ENCODE peak calls at places on chromosomes 5 and 9, in four cellular contexts. K is fibroblast of lung, I is PC-3, J is SK-N-SH. V is an unnamed sample.

GRCh38 chr5:176665517-176665916 is 18.2 kb downstream of the TSPAN17 start:
- DNase-seq in K (no peak), I (no peak), J (no peak), V (no peak)

GRCh38 chr9:38030658-38031057 is 38.4 kb downstream of the SHB start:
- DNase-seq in K (no peak), I (no peak), J (no peak), V (no peak)

GRCh38 chr9:91515074-91515687 is 91.5 kb upstream of the NFIL3 start:
- DNase-seq in K (peak; percentile 82), I (peak; percentile 11), J (no peak), V (peak; percentile 78)

GRCh38 chr5:5584751-5585150 is 162.3 kb downstream of the ICE1 start:
- DNase-seq in K (no peak), I (no peak), J (no peak), V (no peak)

GRCh38 chr5:73373814-73374510 is 74.6 kb downstream of the FOXD1 start:
- DNase-seq in K (no peak), I (no peak), J (no peak), V (no peak)

GRCh38 chr5:148974638-148975330 is 88.1 kb downstream of the SH3TC2 start:
- DNase-seq in K (no peak), I (peak; percentile 70), J (no peak), V (no peak)

GRCh38 chr9:128696923-128697707 is 5.2 kb upstream of the PKN3 start:
- DNase-seq in K (no peak), I (no peak), J (no peak), V (no peak)

GRCh38 chr9:105458404-105458803 is 10.6 kb downstream of the FSD1L start:
- DNase-seq in K (no peak), I (no peak), J (no peak), V (no peak)

GRCh38 chr9:124075761-124076160 is 64.2 kb downstream of the LHX2 start:
- DNase-seq in K (no peak), I (no peak), J (no peak), V (no peak)

GRCh38 chr9:24518545-24518944 is 27.2 kb downstream of the IZUMO3 start:
- DNase-seq in K (no peak), I (no peak), J (no peak), V (no peak)

GRCh38 chr9:114291064-114291474 is 31.8 kb upstream of the ORM1 start:
- DNase-seq in K (peak; percentile 67), I (peak; percentile 75), J (peak; percentile 81), V (peak; percentile 77)

GRCh38 chr9:132167192-132167591 is 5.3 kb downstream of the NTNG2 start:
- DNase-seq in K (no peak), I (no peak), J (no peak), V (no peak)

GRCh38 chr5:146910239-146910638 is 31.7 kb upstream of the PPP2R2B start:
- DNase-seq in K (no peak), I (no peak), J (no peak), V (no peak)

GRCh38 chr9:121216406-121216805 is 14.7 kb upstream of the RAB14 start:
- DNase-seq in K (no peak), I (no peak), J (no peak), V (no peak)

GRCh38 chr9:31715250-31715649 is 669.2 kb upstream of the ACO1 start:
- DNase-seq in K (no peak), I (no peak), J (no peak), V (no peak)

GRCh38 chr9:131407717-131408195 is 13.9 kb downstream of the PRRC2B start:
- DNase-seq in K (no peak), I (no peak), J (no peak), V (no peak)

GRCh38 chr5:71905804-71906711 is 187.0 kb downstream of the CARTPT start:
- DNase-seq in K (no peak), I (no peak), J (peak; percentile 35), V (no peak)

GRCh38 chr9:98502976-98503325 is 205.8 kb downstream of the GABBR2 start:
- DNase-seq in K (peak; percentile 48), I (no peak), J (no peak), V (peak; percentile 64)

DNA sequence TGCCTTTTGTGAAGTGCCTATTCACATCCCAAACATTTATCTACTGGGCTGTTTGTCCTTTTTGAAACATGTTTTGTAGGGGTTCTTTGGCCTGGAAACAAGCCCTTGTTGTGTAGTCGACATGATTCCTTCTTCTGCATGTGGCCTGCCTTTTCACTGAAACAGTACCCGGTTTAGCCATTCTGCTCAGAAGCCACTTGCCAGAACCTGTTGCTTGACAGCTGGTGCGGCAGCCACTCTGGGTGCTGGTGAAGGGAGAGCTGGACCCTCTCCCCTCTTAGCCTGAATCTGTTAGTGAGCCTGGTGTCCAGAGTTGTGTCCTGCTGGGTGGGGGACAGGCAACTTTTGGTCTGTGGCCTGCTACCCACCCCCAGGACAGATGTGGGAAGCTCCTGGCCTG is 128.8 kb upstream of the CACNA1B start:
- DNase-seq in K (no peak), I (no peak), J (no peak), V (no peak)
- H3K36me3 ChIP-seq in K (peaks cover 15% of the 10 kb centered on the region), I (peaks cover 4% of the 10 kb centered on the region), J (peaks cover 47% of the 10 kb centered on the region), V (no peaks in the 10 kb centered on the region)

GRCh38 chr5:14155730-14156129 is 12.6 kb downstream of the TRIO start:
- DNase-seq in K (no peak), I (no peak), J (no peak), V (no peak)

GRCh38 chr5:14155075-14155474 is 11.9 kb downstream of the TRIO start:
- DNase-seq in K (no peak), I (no peak), J (no peak), V (no peak)

GRCh38 chr5:14157494-14157782 is 14.3 kb downstream of the TRIO start:
- DNase-seq in K (no peak), I (no peak), J (no peak), V (no peak)

GRCh38 chr5:14158890-14159666 is 15.9 kb downstream of the TRIO start:
- DNase-seq in K (no peak), I (no peak), J (no peak), V (no peak)

GRCh38 chr5:14156611-14157493 is 13.7 kb downstream of the TRIO start:
- DNase-seq in K (peak; percentile 99), I (peak; percentile 98), J (peak; percentile 45), V (peak; percentile 55)
- H3K79me2 ChIP-seq in K (peaks cover 92% of the 10 kb centered on the region), I (peaks cover 98% of the 10 kb centered on the region), J (peaks cover 99% of the 10 kb centered on the region), V (peaks cover 90% of the 10 kb centered on the region)

DNA sequence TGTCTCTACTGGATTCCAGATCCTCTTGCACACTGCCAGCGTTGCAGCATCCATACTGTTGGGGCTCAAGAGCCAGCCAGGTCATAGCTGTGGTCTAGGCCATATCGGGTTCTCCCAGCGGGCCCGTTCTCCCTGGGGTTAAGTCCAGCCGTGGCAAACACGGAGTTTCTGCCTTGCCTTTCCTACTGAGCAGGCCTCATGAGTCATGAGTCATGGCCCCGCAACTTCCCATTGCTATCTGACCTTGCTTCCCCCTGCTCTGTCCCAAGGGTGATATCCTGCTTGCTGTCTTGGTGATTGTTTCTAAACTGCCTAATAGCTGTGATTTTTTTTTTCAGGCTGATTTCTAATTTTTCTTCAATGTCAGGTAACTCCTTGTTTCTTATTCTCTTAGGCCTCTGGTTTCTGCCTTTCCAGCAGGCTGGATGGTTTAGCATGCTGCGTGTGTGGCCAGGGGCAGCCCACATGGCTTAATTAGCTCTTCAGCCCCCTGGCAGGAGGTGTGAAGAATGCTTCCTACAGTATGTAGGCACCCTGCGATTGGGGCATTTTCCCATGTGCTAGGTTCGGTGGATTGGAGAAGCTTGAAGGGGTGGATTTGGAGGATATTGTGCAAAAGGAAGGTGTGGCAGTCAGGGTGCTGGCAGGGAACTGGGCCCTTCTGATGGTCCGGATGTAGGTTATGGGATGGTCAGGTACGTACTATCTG is 18.7 kb downstream of the DAPK1 start:
- DNase-seq in K (peak; percentile 40), I (no peak), J (no peak), V (peak; percentile 74)
- H3K4me2 ChIP-seq in K (no peak overlapping the region), I (no peak overlapping the region), J (no peak overlapping the region), V (no peak overlapping the region)

GRCh38 chr9:93635186-93636107 is 59.1 kb downstream of the PHF2 start:
- DNase-seq in K (no peak), I (no peak), J (no peak), V (no peak)

GRCh38 chr9:93636667-93637066 is 60.3 kb downstream of the PHF2 start:
- DNase-seq in K (no peak), I (no peak), J (no peak), V (no peak)

GRCh38 chr9:93633492-93634221 is 57.3 kb downstream of the PHF2 start:
- DNase-seq in K (no peak), I (no peak), J (no peak), V (no peak)

GRCh38 chr9:93636172-93636661 is 59.8 kb downstream of the PHF2 start:
- DNase-seq in K (no peak), I (no peak), J (no peak), V (no peak)

DNA sequence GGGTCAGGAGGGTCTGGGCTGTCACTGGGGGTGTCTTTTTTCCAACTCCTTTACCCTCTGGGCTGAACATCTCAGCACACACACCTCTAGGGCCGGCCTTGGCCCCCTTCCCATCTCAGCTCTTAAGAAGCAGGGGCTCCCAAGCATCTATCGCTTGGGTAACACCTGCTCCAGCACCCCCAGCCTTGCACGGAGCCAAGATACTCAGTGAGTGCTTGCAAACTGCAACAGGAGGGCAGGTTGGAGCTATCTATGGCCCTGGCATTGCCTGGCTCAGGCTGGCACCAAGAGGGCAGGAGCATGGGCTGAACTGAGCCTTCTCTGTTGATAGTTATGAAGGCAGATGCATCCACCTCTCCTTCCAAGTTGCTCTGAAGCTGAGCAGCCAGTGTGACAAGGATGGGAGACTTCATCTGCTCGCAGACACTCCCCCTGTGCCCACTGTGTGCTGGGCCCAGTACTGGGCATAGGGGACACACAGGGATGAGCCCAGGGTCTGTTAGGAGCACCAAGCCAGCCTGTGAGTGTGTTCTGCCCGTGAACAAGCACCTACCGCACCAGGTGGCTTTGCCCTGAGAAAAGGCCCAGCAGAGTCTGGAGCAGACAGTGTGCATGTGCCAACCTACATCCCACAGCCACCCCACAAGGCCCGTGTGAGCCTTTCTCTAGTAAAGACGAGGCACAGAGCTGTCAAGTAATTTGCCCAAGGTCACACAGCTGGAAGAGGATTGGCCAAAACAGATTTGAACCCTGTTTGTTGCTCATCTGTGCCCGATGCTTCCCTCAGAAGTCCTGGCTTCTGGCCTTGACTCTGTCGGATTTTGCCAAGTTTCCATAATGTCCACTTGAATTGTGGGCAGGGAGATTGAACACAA is 58.2 kb downstream of the PHF2 start:
- DNase-seq in K (no peak), I (no peak), J (no peak), V (no peak)
- H3K36me3 ChIP-seq in K (peaks cover 9% of the 10 kb centered on the region), I (no peaks in the 10 kb centered on the region), J (peaks cover 11% of the 10 kb centered on the region), V (no peaks in the 10 kb centered on the region)

V was measured in hepatocyte.